ENCODE peak calls at places on chromosomes 1 and 21, in five cellular contexts. Q, H, P, S and R are unnamed samples.

GRCh38 chr1:23558140-23558871 is 995 bp downstream of the ID3 start:
- DNase-seq in Q (no peak), H (no peak), P (peak), S (no peak), R (peak)

GRCh38 chr1:2948751-2949680 is 72.3 kb upstream of the ACTRT2 start:
- DNase-seq in Q (no peak), H (no peak), P (peak), S (no peak), R (no peak)

GRCh38 chr1:171345536-171345935 is 31.6 kb downstream of the FMO4 start:
- DNase-seq in Q (no peak), H (no peak), P (no peak), S (no peak), R (no peak)

GRCh38 chr1:93907718-93908117 is 1.5 kb downstream of the GCLM start:
- DNase-seq in Q (no peak), H (peak), P (peak), S (no peak), R (peak)

GRCh38 chr1:200252526-200252925 is 157.3 kb downstream of the ZNF281 start:
- DNase-seq in Q (no peak), H (no peak), P (no peak), S (no peak), R (no peak)

GRCh38 chr1:19029191-19030085 is 73.0 kb upstream of the IFFO2 start:
- DNase-seq in Q (no peak), H (no peak), P (no peak), S (no peak), R (peak)

GRCh38 chr1:24803220-24803619 is 58.0 kb downstream of the CLIC4 start:
- DNase-seq in Q (no peak), H (peak), P (no peak), S (no peak), R (peak)

GRCh38 chr1:234256359-234256758 is 116.9 kb upstream of the COA6 start:
- DNase-seq in Q (no peak), H (peak), P (no peak), S (no peak), R (peak)

GRCh38 chr1:98661544-98662353 is at the start of gene SNX7:
- DNase-seq in Q (peak), H (peak), P (peak), S (peak), R (peak)

GRCh38 chr21:24705201-24705600 is 902.1 kb downstream of the MRPL39 start:
- DNase-seq in Q (no peak), H (no peak), P (no peak), S (no peak), R (no peak)

GRCh38 chr1:235883261-235883927 is 16.7 kb upstream of the LYST start:
- DNase-seq in Q (peak), H (peak), P (peak), S (no peak), R (peak)

GRCh38 chr1:203082571-203083462 is 3.0 kb downstream of the MYOG start:
- DNase-seq in Q (no peak), H (no peak), P (no peak), S (peak), R (peak)

GRCh38 chr1:184854456-184855180 is 100.0 kb upstream of the EDEM3 start:
- DNase-seq in Q (no peak), H (no peak), P (no peak), S (no peak), R (no peak)

GRCh38 chr1:54728027-54728426 is 12.4 kb downstream of the TTC4 start:
- DNase-seq in Q (no peak), H (no peak), P (no peak), S (no peak), R (no peak)

GRCh38 chr1:30770150-30770549 is 12.6 kb upstream of the LAPTM5 start:
- DNase-seq in Q (no peak), H (no peak), P (no peak), S (no peak), R (no peak)

GRCh38 chr21:40054403-40054802 is 187.2 kb downstream of the PCP4 start:
- DNase-seq in Q (no peak), H (peak), P (no peak), S (no peak), R (peak)

GRCh38 chr1:38115682-38116187 is 69.1 kb upstream of the POU3F1 start:
- DNase-seq in Q (no peak), H (no peak), P (no peak), S (no peak), R (no peak)

GRCh38 chr1:81813691-81814090 is 13.0 kb downstream of the ADGRL2 start:
- DNase-seq in Q (no peak), H (no peak), P (no peak), S (no peak), R (no peak)

GRCh38 chr1:36988311-36988710 is 46.0 kb downstream of the GRIK3 start:
- DNase-seq in Q (no peak), H (no peak), P (peak), S (no peak), R (no peak)

GRCh38 chr1:90705910-90706309 is 11.2 kb downstream of the BARHL2 start:
- DNase-seq in Q (no peak), H (no peak), P (no peak), S (no peak), R (no peak)

GRCh38 chr1:235368428-235368827 is 1.2 kb downstream of the TBCE start:
- DNase-seq in Q (no peak), H (no peak), P (no peak), S (no peak), R (no peak)

GRCh38 chr1:230191079-230191478 is 124.0 kb downstream of the GALNT2 start:
- DNase-seq in Q (peak), H (no peak), P (peak), S (no peak), R (no peak)

GRCh38 chr1:234965128-234965527 is 163.5 kb downstream of the TOMM20 start:
- DNase-seq in Q (no peak), H (no peak), P (no peak), S (no peak), R (no peak)

GRCh38 chr1:23344987-23345472 is 946 bp upstream of the HNRNPR start:
- DNase-seq in Q (no peak), H (no peak), P (no peak), S (peak), R (no peak)

GRCh38 chr1:44059956-44060355 is 28.7 kb upstream of the SLC6A9 start:
- DNase-seq in Q (no peak), H (no peak), P (no peak), S (no peak), R (no peak)

GRCh38 chr21:22278366-22278765 is 1280.2 kb downstream of the NCAM2 start:
- DNase-seq in Q (no peak), H (no peak), P (no peak), S (no peak), R (no peak)

GRCh38 chr1:153431427-153431826 is 15.1 kb downstream of the S100A7A start:
- DNase-seq in Q (no peak), H (no peak), P (no peak), S (no peak), R (no peak)

GRCh38 chr1:245823408-245824147 is 668.8 kb downstream of the KIF26B start:
- DNase-seq in Q (no peak), H (no peak), P (no peak), S (no peak), R (no peak)

GRCh38 chr1:235093013-235093618 is 35.5 kb downstream of the TOMM20 start:
- DNase-seq in Q (no peak), H (no peak), P (peak), S (peak), R (peak)

GRCh38 chr1:64769971-64770370 is 25.1 kb downstream of the RAVER2 start:
- DNase-seq in Q (no peak), H (no peak), P (no peak), S (no peak), R (peak)

GRCh38 chr1:86394416-86394815 is 1.7 kb downstream of the ODF2L start:
- DNase-seq in Q (no peak), H (peak), P (no peak), S (no peak), R (peak)
- H3K4me3 ChIP-seq in Q (no peak), H (no peak), P (peak), S (no peak), R (no peak)

GRCh38 chr1:206557636-206558473 is 50.5 kb downstream of the RASSF5 start:
- DNase-seq in Q (no peak), H (no peak), P (no peak), S (no peak), R (no peak)

GRCh38 chr1:206558794-206559660 is 51.7 kb downstream of the RASSF5 start:
- DNase-seq in Q (no peak), H (no peak), P (no peak), S (no peak), R (no peak)

GRCh38 chr1:206560021-206560716 is 52.1 kb downstream of the EIF2D start:
- DNase-seq in Q (no peak), H (no peak), P (no peak), S (no peak), R (no peak)

GRCh38 chr1:206556748-206557635 is 49.7 kb downstream of the RASSF5 start:
- DNase-seq in Q (peak), H (peak), P (peak), S (peak), R (peak)

DNA sequence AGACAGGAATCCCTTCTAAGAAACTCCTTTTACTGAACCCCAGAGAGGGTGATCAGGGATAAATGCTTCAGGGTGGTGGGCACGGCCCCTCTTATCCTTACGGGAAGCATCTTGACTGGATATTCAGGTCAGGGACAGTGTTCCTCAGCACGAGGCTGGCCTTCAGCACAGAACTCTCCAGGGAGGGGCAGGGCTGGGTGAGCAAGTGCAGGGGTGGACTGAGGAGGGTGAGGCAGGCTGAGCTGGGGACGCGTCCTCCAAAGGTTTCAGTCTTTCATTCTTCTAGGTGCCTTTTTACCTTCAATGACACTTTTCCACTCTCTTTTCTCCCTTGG is 52.3 kb downstream of the RASSF5 start:
- DNase-seq in Q (no peak), H (no peak), P (no peak), S (no peak), R (no peak)
- H3K4me3 ChIP-seq in Q (no peak), H (no peak), P (no peak), S (no peak), R (no peak)

GRCh38 chr21:38306833-38307232 is 50.0 kb downstream of the KCNJ15 start:
- DNase-seq in Q (no peak), H (peak), P (no peak), S (no peak), R (peak)
- H3K4me3 ChIP-seq in Q (no peak), H (no peak), P (no peak), S (no peak), R (no peak)

GRCh38 chr1:9538669-9539164 is 548 bp upstream of the SLC25A33 start:
- DNase-seq in Q (no peak), H (no peak), P (peak), S (no peak), R (no peak)
- H3K4me3 ChIP-seq in Q (no peak), H (no peak), P (peak), S (no peak), R (no peak)

DNA sequence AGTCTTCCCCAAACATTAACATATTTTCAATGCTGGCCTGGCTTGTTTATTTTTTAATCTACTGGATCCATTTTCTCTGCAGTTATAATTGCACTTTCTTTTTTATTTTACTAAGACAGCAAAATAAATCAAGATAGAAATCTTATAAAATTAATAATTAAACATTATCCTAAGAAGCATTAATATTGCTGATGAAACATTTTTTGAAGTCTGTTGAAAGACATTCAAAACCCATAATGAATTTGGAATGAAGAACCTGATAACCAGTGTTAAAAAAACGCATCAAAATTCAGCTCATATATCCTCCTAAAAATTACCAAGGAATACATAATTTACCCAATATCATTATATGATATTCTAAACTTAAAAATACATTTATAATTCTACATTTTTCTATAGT is 675.7 kb upstream of the PRMT6 start:
- DNase-seq in Q (no peak), H (no peak), P (no peak), S (no peak), R (no peak)
- H3K4me3 ChIP-seq in Q (no peak), H (no peak), P (no peak), S (no peak), R (no peak)

GRCh38 chr1:10490271-10490970 is 15.7 kb downstream of the PEX14 start:
- DNase-seq in Q (no peak), H (no peak), P (no peak), S (no peak), R (no peak)

GRCh38 chr1:10484519-10484918 is 9.8 kb downstream of the PEX14 start:
- DNase-seq in Q (no peak), H (no peak), P (no peak), S (no peak), R (no peak)

GRCh38 chr1:10494418-10494753 is 19.6 kb downstream of the PEX14 start:
- DNase-seq in Q (no peak), H (no peak), P (no peak), S (no peak), R (no peak)

GRCh38 chr1:10494754-10495474 is 20.2 kb downstream of the PEX14 start:
- DNase-seq in Q (peak), H (peak), P (peak), S (peak), R (peak)

GRCh38 chr1:10489291-10490055 is 14.7 kb downstream of the PEX14 start:
- DNase-seq in Q (no peak), H (no peak), P (no peak), S (no peak), R (no peak)
- H3K4me3 ChIP-seq in Q (no peak), H (no peak), P (no peak), S (no peak), R (no peak)

DNA sequence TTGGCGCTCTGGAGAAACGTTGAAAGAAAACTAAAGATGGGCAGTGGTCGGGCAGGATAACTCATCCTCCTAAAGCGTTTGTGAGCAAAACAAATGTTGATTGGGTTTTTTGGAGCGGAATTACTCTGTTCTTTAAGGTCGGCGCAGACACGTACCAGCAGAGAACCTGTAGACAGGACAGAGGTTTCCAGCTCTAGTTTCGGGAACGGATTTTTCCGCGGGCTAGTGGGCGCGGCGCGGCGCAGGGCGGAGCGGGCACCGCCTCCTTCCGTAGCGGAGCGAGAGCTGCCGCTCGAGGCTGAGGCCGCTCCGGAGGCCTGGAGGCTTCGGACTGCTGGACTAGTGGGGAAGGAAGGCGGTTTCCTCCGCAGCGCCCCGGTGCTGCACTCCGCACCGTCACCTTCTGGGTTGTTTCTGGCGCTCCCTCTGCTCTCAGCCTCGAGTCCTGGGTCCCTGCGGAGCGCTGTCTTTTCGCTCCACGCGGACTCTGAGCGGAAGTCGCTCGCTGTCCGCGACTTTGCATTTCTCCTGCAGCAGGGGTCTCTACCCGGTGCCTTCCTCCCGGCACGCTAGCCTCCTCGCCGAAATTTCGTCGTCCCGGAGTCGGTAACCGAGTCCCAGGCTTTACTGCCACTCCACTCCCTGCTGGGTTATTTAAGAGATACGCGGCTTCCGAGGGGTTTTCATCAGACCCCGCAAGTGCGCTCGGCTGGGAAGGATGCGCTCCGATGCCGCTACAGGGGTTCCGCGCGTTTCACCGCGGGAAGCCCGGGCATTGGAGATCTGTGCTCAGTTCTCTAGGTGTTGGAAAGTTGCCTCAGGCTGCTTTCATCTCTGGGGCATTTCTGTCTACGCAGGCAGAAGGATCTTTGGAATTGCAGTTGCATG is 7.0 kb downstream of the FOXD2 start:
- DNase-seq in Q (no peak), H (peak), P (no peak), S (peak), R (peak)
- H3K4me3 ChIP-seq in Q (no peak), H (no peak), P (peak), S (no peak), R (peak)

GRCh38 chr1:46617108-46617694 is 590 bp upstream of the MOB3C start:
- DNase-seq in Q (no peak), H (no peak), P (no peak), S (no peak), R (no peak)
- H3K4me3 ChIP-seq in Q (peak), H (peak), P (peak), S (peak), R (peak)

DNA sequence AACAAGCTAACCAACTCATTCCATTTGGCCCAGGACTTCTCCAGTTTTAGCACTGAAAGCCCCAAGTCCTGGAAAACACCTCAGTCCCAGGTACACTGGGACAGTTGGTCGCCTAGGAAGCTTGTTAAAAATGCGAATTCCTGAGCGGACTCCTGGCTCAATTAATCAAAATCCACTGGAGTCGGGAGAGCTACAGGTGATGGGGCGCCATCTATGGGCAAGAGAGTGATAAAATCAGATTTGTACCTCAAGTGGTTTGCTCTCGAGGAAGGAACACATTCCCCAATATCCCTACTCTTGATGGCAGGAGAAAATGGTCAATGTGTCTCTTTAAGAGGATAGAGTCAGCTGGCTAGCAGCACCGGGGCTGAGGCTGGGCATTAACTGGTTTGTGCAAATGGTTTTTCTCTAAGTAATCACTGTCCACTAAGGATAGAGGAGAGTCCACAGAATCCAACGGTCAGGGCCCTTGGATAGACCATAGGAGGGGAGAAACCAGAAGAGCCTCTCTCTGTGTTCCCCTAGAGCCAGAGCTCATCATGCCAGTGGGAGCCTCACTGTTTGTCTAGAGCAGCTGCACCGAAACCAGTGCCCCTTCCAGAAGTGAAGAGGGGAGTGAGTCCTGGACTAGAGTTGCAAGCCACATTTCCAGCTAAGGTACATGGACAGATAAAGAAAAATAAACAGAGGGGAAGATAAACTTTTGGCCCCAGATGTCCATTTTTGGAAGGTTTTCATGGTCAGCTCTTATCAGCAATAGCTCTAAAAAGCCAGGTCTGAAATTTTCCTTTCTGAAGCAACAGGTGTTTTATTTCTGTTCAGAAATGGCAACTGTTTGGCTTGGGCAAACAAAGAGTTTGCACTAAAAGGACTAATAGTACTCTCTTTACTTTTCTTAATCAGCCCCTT is 148.5 kb downstream of the TENT5C start:
- DNase-seq in Q (peak), H (peak), P (no peak), S (peak), R (peak)
- H3K4me3 ChIP-seq in Q (no peak), H (no peak), P (peak), S (no peak), R (no peak)